ENCODE peak calls at places on chromosomes 16 and 17, in five cellular contexts. F, D, Q, A and O are unnamed samples.
A peak's percentile ranks its signal among the peaks of the same experiment; 100 is the strongest.

GRCh38 chr17:55023626-55024025 is 55.1 kb downstream of the STXBP4 start:
- DNase-seq in F (no peak), D (no peak), A (no peak), Q (no peak), O (no peak)

GRCh38 chr16:57192720-57193486 is 6.8 kb downstream of the RSPRY1 start:
- DNase-seq in A (no peak), F (peak; percentile 30), D (no peak), Q (no peak), O (no peak)

GRCh38 chr17:17503566-17504130 is 7.5 kb upstream of the RASD1 start:
- DNase-seq in Q (no peak), D (no peak), A (no peak), F (no peak), O (no peak)

GRCh38 chr17:9843152-9844010 is 17.7 kb downstream of the GLP2R start:
- DNase-seq in A (no peak), Q (no peak), D (no peak), F (no peak), O (no peak)

GRCh38 chr16:13517856-13518255 is 402.1 kb upstream of the ERCC4 start:
- DNase-seq in Q (no peak), F (no peak), A (no peak), D (no peak), O (no peak)

GRCh38 chr17:67475161-67475887 is 98.2 kb downstream of the PITPNC1 start:
- DNase-seq in F (peak; percentile 78), D (peak; percentile 41), A (no peak), Q (no peak), O (peak; percentile 53)

GRCh38 chr17:17744116-17744515 is 62.9 kb downstream of the RAI1 start:
- DNase-seq in Q (no peak), D (no peak), F (no peak), A (no peak), O (no peak)

GRCh38 chr17:40322417-40323315 is 13.7 kb downstream of the RARA start:
- DNase-seq in F (peak; percentile 77), D (no peak), A (no peak), Q (no peak), O (peak; percentile 77)

GRCh38 chr17:73340093-73340596 is 28.3 kb upstream of the CDC42EP4 start:
- DNase-seq in Q (no peak), D (peak; percentile 49), F (peak; percentile 99), A (peak; percentile 59), O (peak; percentile 90)

GRCh38 chr17:50536683-50537646 is 4.4 kb downstream of the EPN3 start:
- DNase-seq in A (no peak), Q (no peak), D (no peak), F (no peak), O (no peak)

GRCh38 chr17:81163051-81163695 is 2.1 kb upstream of the PVALEF start:
- DNase-seq in A (no peak), F (no peak), D (no peak), Q (no peak), O (no peak)

GRCh38 chr16:75229172-75230031 is 10.6 kb downstream of the CTRB1 start:
- DNase-seq in D (no peak), Q (no peak), A (no peak), F (no peak), O (no peak)

GRCh38 chr17:60421273-60422161 is 772 bp upstream of the CHCT1 start:
- DNase-seq in D (peak; percentile 66), A (no peak), Q (peak; percentile 92), F (no peak), O (no peak)